ENCODE peak calls at places on chromosomes 7 and 10, in four cellular contexts. I is GM04503, P is HFFc6, Q is DMS79. Y is an unnamed sample.

GRCh38 chr7:102883098-102883860 is 29.5 kb upstream of the LRRC17 start:
- DNase-seq in I (no peak), Q (no peak), P (peak; percentile 28), Y (peak; percentile 30)

GRCh38 chr7:117381357-117381756 is 45.9 kb downstream of the ASZ1 start:
- DNase-seq in P (no peak), I (no peak), Q (no peak), Y (no peak)

GRCh38 chr7:150897502-150898474 is 45.5 kb downstream of the AOC1 start:
- DNase-seq in I (no peak), P (no peak), Q (no peak), Y (no peak)

GRCh38 chr7:20199015-20199737 is 18.0 kb downstream of the MACC1 start:
- DNase-seq in P (peak; percentile 34), Q (peak; percentile 78), I (peak; percentile 39), Y (peak; percentile 98)

GRCh38 chr7:73770002-73770859 is at the start of gene CLDN3:
- DNase-seq in Q (peak; percentile 95), P (no peak), I (no peak), Y (peak; percentile 21)

GRCh38 chr10:22315455-22316285 is 518 bp upstream of the COMMD3 start:
- DNase-seq in Q (no peak), I (no peak), P (no peak), Y (no peak)

GRCh38 chr7:105782391-105783063 is 93.9 kb downstream of the ATXN7L1 start:
- DNase-seq in I (peak; percentile 77), P (peak; percentile 88), Q (no peak), Y (peak; percentile 64)

GRCh38 chr7:30001953-30002352 is 12.4 kb upstream of the SCRN1 start:
- DNase-seq in Q (peak; percentile 38), P (no peak), I (no peak), Y (no peak)

GRCh38 chr10:9052767-9053166 is 998.3 kb downstream of the GATA3 start:
- DNase-seq in I (no peak), Q (no peak), P (no peak), Y (no peak)

GRCh38 chr10:33509231-33509871 is 174.9 kb upstream of the NRP1 start:
- DNase-seq in Q (peak; percentile 48), I (peak; percentile 56), P (peak; percentile 90), Y (peak; percentile 96)

GRCh38 chr7:1669954-1670893 is at the start of gene ELFN1:
- DNase-seq in Q (no peak), P (no peak), I (no peak), Y (no peak)

GRCh38 chr7:138316421-138317043 is 143.5 kb upstream of the TRIM24 start:
- DNase-seq in Q (no peak), P (no peak), I (no peak), Y (peak; percentile 88)

GRCh38 chr7:66016131-66016461 is 34.1 kb upstream of the GUSB start:
- DNase-seq in Q (no peak), P (peak; percentile 26), I (no peak), Y (peak; percentile 37)

GRCh38 chr7:1925973-1926907 is 256.2 kb downstream of the ELFN1 start:
- DNase-seq in P (no peak), I (no peak), Q (no peak), Y (no peak)

GRCh38 chr7:25496394-25497103 is 268.3 kb upstream of the NPVF start:
- DNase-seq in P (no peak), I (no peak), Q (no peak), Y (no peak)

GRCh38 chr7:45404622-45405021 is 169.5 kb upstream of the ADCY1 start:
- DNase-seq in P (no peak), I (no peak), Q (no peak), Y (no peak)

GRCh38 chr7:22765609-22766008 is 38.6 kb downstream of the IL6 start:
- DNase-seq in I (no peak), Q (no peak), P (no peak), Y (no peak)

GRCh38 chr10:48493083-48493871 is 111.6 kb downstream of the ARHGAP22 start:
- DNase-seq in P (no peak), I (no peak), Q (peak; percentile 34), Y (no peak)

GRCh38 chr7:155586843-155587440 is 40.6 kb upstream of the CNPY1 start:
- DNase-seq in Q (no peak), P (no peak), I (no peak), Y (no peak)

GRCh38 chr10:22483132-22483531 is 137.8 kb downstream of the SPAG6 start:
- DNase-seq in P (no peak), Q (no peak), I (no peak), Y (no peak)

GRCh38 chr7:67738-68395 is 124.5 kb upstream of the FAM20C start:
- DNase-seq in P (no peak), Q (no peak), I (no peak), Y (no peak)

GRCh38 chr10:124721295-124722052 is 22.7 kb downstream of the FAM53B start:
- DNase-seq in P (no peak), I (no peak), Q (no peak), Y (no peak)

GRCh38 chr7:142440219-142441073 is 182.6 kb upstream of the PRSS58 start:
- DNase-seq in I (peak; percentile 37), Q (no peak), P (peak; percentile 78), Y (peak; percentile 45)

GRCh38 chr7:12705878-12706277 is 18.4 kb downstream of the ARL4A start:
- DNase-seq in Q (no peak), P (no peak), I (no peak), Y (no peak)

GRCh38 chr10:7134448-7134847 is 276.4 kb downstream of the SFMBT2 start:
- DNase-seq in Q (no peak), P (no peak), I (no peak), Y (no peak)

GRCh38 chr10:28778524-28778923 is 101.2 kb downstream of the BAMBI start:
- DNase-seq in Q (no peak), I (no peak), P (no peak), Y (peak; percentile 75)

GRCh38 chr10:129332476-129332875 is 134.6 kb upstream of the MGMT start:
- DNase-seq in Q (no peak), P (no peak), I (no peak), Y (no peak)

GRCh38 chr7:27251513-27252306 is 9.1 kb downstream of the EVX1 start:
- DNase-seq in Q (no peak), P (no peak), I (no peak), Y (no peak)

GRCh38 chr10:84293574-84294016 is 34.8 kb upstream of the CCSER2 start:
- DNase-seq in Q (no peak), P (no peak), I (no peak), Y (no peak)

GRCh38 chr7:40733578-40733977 is 598.8 kb downstream of the SUGCT start:
- DNase-seq in Q (no peak), P (no peak), I (no peak), Y (no peak)

GRCh38 chr10:121615401-121615800 is 17.2 kb upstream of the FGFR2 start:
- DNase-seq in I (no peak), P (no peak), Q (no peak), Y (no peak)

GRCh38 chr10:77844713-77845454 is 81.7 kb downstream of the DLG5 start:
- DNase-seq in Q (no peak), I (peak; percentile 58), P (peak; percentile 84), Y (peak; percentile 56)

GRCh38 chr7:73941836-73942551 is 81.0 kb downstream of the TMEM270 start:
- DNase-seq in Q (no peak), P (peak; percentile 31), I (peak; percentile 82), Y (peak; percentile 42)

GRCh38 chr10:110556993-110557601 is 10.4 kb upstream of the SMC3 start:
- DNase-seq in Q (no peak), P (peak; percentile 6), I (no peak), Y (no peak)

GRCh38 chr10:99621454-99622246 is 1.4 kb upstream of the SLC25A28 start:
- DNase-seq in Q (no peak), P (no peak), I (peak; percentile 55), Y (no peak)

GRCh38 chr10:45575966-45576597 is 96.5 kb downstream of the ZFAND4 start:
- DNase-seq in I (no peak), P (no peak), Q (no peak), Y (no peak)

GRCh38 chr7:105802611-105803520 is 73.5 kb downstream of the ATXN7L1 start:
- DNase-seq in Q (no peak), P (no peak), I (no peak), Y (peak; percentile 29)

Y was measured in kidney glomerular epithelial cell.